ENCODE peak calls at places on chromosomes 7 and 10, in ten cellular contexts. V, T, A, K, R, Q, N, U, E and D are unnamed samples.

GRCh38 chr10:49081532-49082275 is 33.6 kb downstream of the VSTM4 start:
- DNase-seq in V (no peak), T (peak), A (no peak), K (no peak), R (no peak), Q (no peak), N (no peak), U (no peak), E (peak), D (no peak)

GRCh38 chr7:104848386-104848990 is 165.5 kb upstream of the KMT2E start:
- DNase-seq in V (peak), T (peak), A (peak), K (peak), R (peak), Q (peak), N (peak), U (peak), E (peak), D (peak)

GRCh38 chr10:92387289-92387940 is 96.4 kb downstream of the MARCHF5 start:
- DNase-seq in V (no peak), T (peak), A (peak), K (peak), R (no peak), Q (no peak), N (peak), U (peak), E (no peak), D (peak)

GRCh38 chr10:16520900-16521299 is 779 bp downstream of the C1QL3 start:
- DNase-seq in V (no peak), T (peak), A (no peak), K (no peak), R (no peak), Q (peak), N (no peak), U (no peak), E (no peak), D (no peak)

GRCh38 chr7:11009631-11010030 is 36.0 kb downstream of the PHF14 start:
- DNase-seq in V (no peak), T (no peak), A (no peak), K (no peak), R (no peak), Q (no peak), N (no peak), U (no peak), E (no peak), D (no peak)

GRCh38 chr10:46080886-46081285 is 34.8 kb upstream of the MSMB start:
- DNase-seq in V (no peak), T (no peak), A (no peak), K (no peak), R (no peak), Q (no peak), N (no peak), U (peak), E (no peak), D (no peak)

GRCh38 chr10:118672766-118673715 is 77.6 kb upstream of the PRLHR start:
- DNase-seq in V (no peak), T (no peak), A (no peak), K (no peak), R (no peak), Q (no peak), N (no peak), U (no peak), E (no peak), D (peak)

GRCh38 chr10:35752469-35753450 is 110.7 kb upstream of the FZD8 start:
- DNase-seq in V (no peak), T (no peak), A (no peak), K (no peak), R (no peak), Q (no peak), N (no peak), U (no peak), E (no peak), D (no peak)

GRCh38 chr7:103640031-103640779 is 194.2 kb upstream of the SLC26A5 start:
- DNase-seq in V (no peak), T (peak), A (no peak), K (peak), R (no peak), Q (no peak), N (no peak), U (no peak), E (no peak), D (no peak)

GRCh38 chr10:8568401-8568800 is 513.9 kb downstream of the GATA3 start:
- DNase-seq in V (no peak), T (no peak), A (no peak), K (no peak), R (no peak), Q (no peak), N (peak), U (no peak), E (no peak), D (no peak)

GRCh38 chr7:85285502-85285901 is 98.6 kb upstream of the SEMA3D start:
- DNase-seq in V (no peak), T (no peak), A (no peak), K (no peak), R (no peak), Q (no peak), N (no peak), U (no peak), E (peak), D (no peak)

GRCh38 chr10:91856637-91857036 is 52.6 kb downstream of the FGFBP3 start:
- DNase-seq in V (no peak), T (no peak), A (no peak), K (no peak), R (peak), Q (no peak), N (no peak), U (no peak), E (no peak), D (peak)

GRCh38 chr7:76262683-76263402 is 39.6 kb upstream of the HSPB1 start:
- DNase-seq in V (no peak), T (peak), A (peak), K (peak), R (peak), Q (no peak), N (peak), U (peak), E (peak), D (peak)

GRCh38 chr10:19488592-19489280 is 327.5 kb upstream of the PLXDC2 start:
- DNase-seq in V (peak), T (peak), A (no peak), K (no peak), R (no peak), Q (no peak), N (peak), U (peak), E (no peak), D (no peak)

GRCh38 chr7:120725376-120726039 is 132.4 kb downstream of the TSPAN12 start:
- DNase-seq in V (no peak), T (peak), A (peak), K (peak), R (no peak), Q (peak), N (no peak), U (peak), E (peak), D (peak)